ENCODE peak calls at places on chromosomes 6 and 20, in eight cellular contexts. D is IMR-90, F is HCT116, N is stomach, B is body of pancreas, E is uterus, X is gastrocnemius medialis, G is ovary. H is an unnamed sample.

GRCh38 chr6:24574809-24575208 is 71.2 kb downstream of the KIAA0319 start:
- DNase-seq in F (no peak), E (no peak), N (no peak), X (no peak), B (no peak), D (no peak), G (no peak), H (no peak)

GRCh38 chr6:148857817-148858390 is 111.1 kb downstream of the UST start:
- DNase-seq in E (no peak), D (peak; percentile 95), X (no peak), G (no peak), N (no peak), F (no peak), B (no peak), H (no peak)

GRCh38 chr20:10919549-10920140 is 245.8 kb upstream of the JAG1 start:
- DNase-seq in N (no peak), B (no peak), D (peak; percentile 86), G (peak; percentile 32), F (no peak), E (peak; percentile 39), X (no peak), H (no peak)

GRCh38 chr6:155883334-155883731 is 427.7 kb upstream of the NOX3 start:
- DNase-seq in N (no peak), G (no peak), D (no peak), X (no peak), E (no peak), F (no peak), B (no peak), H (no peak)

GRCh38 chr6:19501737-19502245 is 335.4 kb upstream of the ID4 start:
- DNase-seq in E (no peak), N (no peak), B (no peak), F (no peak), D (no peak), G (no peak), X (no peak), H (no peak)

GRCh38 chr6:164749126-164749758 is 560.2 kb downstream of the C6orf118 start:
- DNase-seq in F (no peak), N (no peak), D (no peak), B (no peak), G (no peak), E (peak; percentile 22), X (no peak), H (no peak)

GRCh38 chr20:23412026-23412425 is 9.3 kb downstream of the NAPB start:
- DNase-seq in X (no peak), F (no peak), G (no peak), E (no peak), N (no peak), D (peak; percentile 7), B (no peak), H (no peak)

GRCh38 chr6:6891949-6892461 is 215.8 kb upstream of the RREB1 start:
- DNase-seq in G (no peak), B (no peak), N (no peak), F (no peak), E (no peak), X (peak; percentile 73), D (no peak), H (no peak)

GRCh38 chr6:163608060-163608752 is 193.7 kb downstream of the QKI start:
- DNase-seq in G (no peak), D (no peak), B (no peak), X (no peak), N (no peak), F (no peak), E (no peak), H (no peak)

GRCh38 chr6:140285471-140285870 is 911.0 kb upstream of the CITED2 start:
- DNase-seq in N (no peak), E (no peak), F (no peak), X (no peak), G (no peak), B (no peak), D (no peak), H (no peak)

DNA sequence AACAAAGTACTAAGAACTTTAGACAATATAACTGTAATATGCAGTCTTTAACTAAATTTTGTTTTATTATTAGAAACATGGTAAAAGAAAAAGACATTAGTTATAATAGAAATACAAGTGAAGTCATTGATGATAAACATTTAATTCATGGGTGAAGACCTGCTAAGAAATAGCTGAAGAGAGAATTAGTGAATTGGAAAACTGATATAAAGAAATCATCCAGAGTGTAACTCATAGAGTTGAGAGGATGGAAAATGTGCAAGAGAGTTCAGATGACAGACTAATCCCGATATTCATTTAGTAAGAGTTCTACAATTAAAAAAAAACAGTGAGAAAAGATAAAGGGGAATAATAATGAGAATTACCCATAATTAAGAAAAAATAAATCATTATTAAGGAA is 220.7 kb upstream of the THBS2 start:
- DNase-seq in X (no peak), E (no peak), N (no peak), G (no peak), F (no peak), D (no peak), B (no peak), H (no peak)
- H3K9me3 ChIP-seq in X (no peaks in the 10 kb centered on the region), E (peaks cover 11% of the 10 kb centered on the region), N (peaks cover 17% of the 10 kb centered on the region), G (no peaks in the 10 kb centered on the region), F (peaks cover 4% of the 10 kb centered on the region), D (peaks cover 2% of the 10 kb centered on the region), B (peaks cover under 1% of the 10 kb centered on the region), H (no peaks in the 10 kb centered on the region)

DNA sequence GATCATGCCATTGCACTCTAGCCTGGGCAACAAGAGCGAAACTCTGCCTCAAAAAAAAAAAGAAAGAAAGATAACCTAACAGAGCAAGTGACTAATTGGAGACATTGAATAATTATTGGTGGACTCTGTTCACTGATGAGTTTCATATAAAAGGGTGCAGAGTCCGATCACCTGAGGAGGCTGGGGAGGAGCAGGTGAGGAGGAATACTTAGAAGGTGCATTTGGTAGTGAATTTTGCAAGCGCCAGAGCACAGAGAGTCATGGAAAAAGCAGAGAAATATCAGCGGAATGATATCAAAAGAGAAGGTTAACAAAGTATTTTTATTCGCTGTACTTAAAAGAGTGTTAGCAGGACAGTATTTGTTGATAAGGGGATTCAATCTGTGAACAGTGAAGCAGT is 44.4 kb downstream of the CD2AP start:
- DNase-seq in D (no peak), B (no peak), G (no peak), F (no peak), E (no peak), X (no peak), N (no peak), H (no peak)
- TF ChIP-seq POLR2A in D (no peak), B (no peak), G (no peak), F (no peak), E (no peak), X (no peak), N (no peak), H (no peak)

GRCh38 chr6:110761371-110761770 is 53.9 kb downstream of the CDK19 start:
- DNase-seq in G (no peak), F (no peak), B (no peak), D (no peak), N (no peak), X (no peak), E (no peak), H (no peak)

GRCh38 chr6:110760589-110760988 is 54.7 kb downstream of the CDK19 start:
- DNase-seq in F (no peak), X (no peak), E (no peak), N (no peak), G (no peak), B (no peak), D (no peak), H (no peak)

GRCh38 chr6:110756817-110757216 is 58.5 kb downstream of the CDK19 start:
- DNase-seq in F (no peak), G (no peak), N (no peak), E (no peak), B (no peak), D (no peak), X (no peak), H (no peak)

GRCh38 chr6:110755411-110755834 is 59.8 kb downstream of the CDK19 start:
- DNase-seq in G (no peak), N (no peak), X (no peak), F (no peak), B (no peak), E (no peak), D (peak; percentile 16), H (no peak)
- H3K9me3 ChIP-seq in G (no peaks in the 10 kb centered on the region), N (no peaks in the 10 kb centered on the region), X (no peaks in the 10 kb centered on the region), F (no peaks in the 10 kb centered on the region), B (no peaks in the 10 kb centered on the region), E (no peaks in the 10 kb centered on the region), D (no peaks in the 10 kb centered on the region), H (no peaks in the 10 kb centered on the region)

DNA sequence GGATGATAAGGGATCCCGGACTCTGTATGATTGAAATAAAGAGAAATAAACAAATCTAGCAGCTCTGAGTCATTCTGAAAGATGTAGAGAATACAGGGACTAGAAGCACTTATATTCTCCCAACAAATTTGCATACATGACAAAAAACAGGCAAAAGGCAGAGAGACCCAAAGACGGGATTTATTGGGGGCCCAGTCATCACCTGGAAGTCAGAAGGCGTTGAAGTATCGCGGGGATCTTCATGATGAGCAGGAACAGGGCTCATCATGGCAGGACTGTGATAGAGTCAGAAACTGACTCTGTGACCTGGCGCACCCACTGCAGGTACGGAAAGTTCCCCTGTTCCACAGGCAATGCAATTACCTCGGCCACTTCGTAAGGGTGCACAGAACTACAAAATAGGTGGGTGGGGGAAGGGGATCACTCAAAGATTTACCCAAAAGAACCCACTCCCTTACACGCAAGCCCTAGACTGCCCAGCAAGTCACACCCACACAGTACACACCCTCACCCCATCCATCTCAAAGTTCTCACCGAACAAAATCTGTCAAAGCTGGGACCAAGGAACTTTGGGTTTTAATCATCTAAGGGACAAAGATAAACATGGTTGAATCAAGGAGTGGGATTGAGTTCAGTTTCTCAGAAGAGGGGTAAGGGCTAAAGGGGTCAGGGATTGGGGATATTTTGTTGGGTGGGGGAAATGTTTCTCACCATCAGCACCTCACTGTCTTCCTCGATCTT is 1.4 kb downstream of the CUTA start:
- DNase-seq in N (no peak), B (no peak), X (no peak), E (no peak), G (no peak), F (no peak), D (peak; percentile 55), H (no peak)
- TF ChIP-seq POLR2A in N (no peak), B (no peak), X (no peak), E (no peak), G (no peak), F (no peak), D (no peak), H (no peak)

DNA sequence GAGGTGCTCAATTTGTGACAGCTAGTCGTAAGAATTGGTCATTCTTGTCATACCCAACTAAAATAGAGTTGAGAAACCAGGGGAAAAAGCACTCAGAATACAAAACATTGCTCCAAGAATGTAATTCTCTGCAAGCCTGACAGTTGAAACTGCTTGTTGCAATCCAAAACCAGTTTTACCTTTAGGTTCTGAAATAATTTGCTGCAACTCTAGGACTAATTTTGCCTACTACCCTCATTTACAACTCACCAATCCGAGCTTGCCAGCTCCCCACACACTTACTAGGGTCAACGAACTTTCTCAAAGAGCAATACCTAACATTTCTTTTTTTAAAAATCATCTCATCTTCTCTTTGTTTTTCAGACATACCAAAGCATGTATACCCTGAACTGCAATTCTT is 29.7 kb downstream of the LIN28B start:
- DNase-seq in N (no peak), X (no peak), B (no peak), G (no peak), E (no peak), F (no peak), D (no peak), H (no peak)
- H3K9me3 ChIP-seq in N (no peaks in the 10 kb centered on the region), X (no peaks in the 10 kb centered on the region), B (no peaks in the 10 kb centered on the region), G (no peaks in the 10 kb centered on the region), E (no peaks in the 10 kb centered on the region), F (no peaks in the 10 kb centered on the region), D (no peaks in the 10 kb centered on the region), H (no peaks in the 10 kb centered on the region)

GRCh38 chr6:64081459-64081858 is 445.9 kb downstream of the PHF3 start:
- DNase-seq in B (no peak), F (no peak), X (no peak), N (no peak), D (peak; percentile 52), E (no peak), G (no peak), H (no peak)
- TF ChIP-seq POLR2A in B (no peak), F (no peak), X (no peak), N (no peak), D (no peak), E (no peak), G (no peak), H (no peak)

H was measured in vagina.